ENCODE peak calls at places on chromosomes 11 and 22, in four cellular contexts. One of them, this sample, is unnamed.

GRCh38 chr11:86035164-86035563 is 33.7 kb downstream of the PICALM start:
- DNase-seq in psoas muscle: peak
- DNase-seq in heart right ventricle: no peak
- DNase-seq in epithelial cell of proximal tubule: no peak
- DNase-seq in this sample: no peak

GRCh38 chr11:113255096-113255495 is 59.3 kb upstream of the TTC12 start:
- DNase-seq in psoas muscle: no peak
- DNase-seq in heart right ventricle: no peak
- DNase-seq in epithelial cell of proximal tubule: no peak
- DNase-seq in this sample: no peak

GRCh38 chr11:47768090-47768620 is 1.0 kb upstream of the FNBP4 start:
- DNase-seq in psoas muscle: peak
- DNase-seq in heart right ventricle: peak
- DNase-seq in epithelial cell of proximal tubule: peak
- DNase-seq in this sample: peak

GRCh38 chr11:19777032-19777341 is 64.3 kb downstream of the NAV2 start:
- DNase-seq in psoas muscle: no peak
- DNase-seq in heart right ventricle: no peak
- DNase-seq in epithelial cell of proximal tubule: no peak
- DNase-seq in this sample: peak

GRCh38 chr11:11843233-11843632 is 1.5 kb downstream of the USP47 start:
- DNase-seq in psoas muscle: no peak
- DNase-seq in heart right ventricle: no peak
- DNase-seq in epithelial cell of proximal tubule: peak
- DNase-seq in this sample: peak

GRCh38 chr22:29702025-29702930 is 17.5 kb upstream of the CABP7 start:
- DNase-seq in psoas muscle: no peak
- DNase-seq in heart right ventricle: no peak
- DNase-seq in epithelial cell of proximal tubule: no peak
- DNase-seq in this sample: no peak

GRCh38 chr11:66068923-66069714 is 953 bp upstream of the PACS1 start:
- DNase-seq in psoas muscle: no peak
- DNase-seq in heart right ventricle: peak
- DNase-seq in epithelial cell of proximal tubule: peak
- DNase-seq in this sample: peak

GRCh38 chr11:57356179-57356757 is 18.1 kb downstream of the P2RX3 start:
- DNase-seq in psoas muscle: no peak
- DNase-seq in heart right ventricle: no peak
- DNase-seq in epithelial cell of proximal tubule: no peak
- DNase-seq in this sample: no peak

GRCh38 chr11:102010776-102011500 is 36.3 kb upstream of the CFAP300 start:
- DNase-seq in psoas muscle: peak
- DNase-seq in heart right ventricle: peak
- DNase-seq in epithelial cell of proximal tubule: peak
- DNase-seq in this sample: peak

GRCh38 chr11:102384419-102385052 is 37.5 kb downstream of the BIRC2 start:
- DNase-seq in psoas muscle: no peak
- DNase-seq in heart right ventricle: peak
- DNase-seq in epithelial cell of proximal tubule: no peak
- DNase-seq in this sample: no peak

GRCh38 chr11:65571940-65572339 is 398 bp upstream of the FAM89B start:
- DNase-seq in psoas muscle: no peak
- DNase-seq in heart right ventricle: no peak
- DNase-seq in epithelial cell of proximal tubule: no peak
- DNase-seq in this sample: peak

GRCh38 chr11:8030526-8031247 is 43.5 kb downstream of the EIF3F start:
- DNase-seq in psoas muscle: no peak
- DNase-seq in heart right ventricle: no peak
- DNase-seq in epithelial cell of proximal tubule: no peak
- DNase-seq in this sample: no peak

GRCh38 chr11:128704517-128704916 is 10.6 kb downstream of the FLI1 start:
- DNase-seq in psoas muscle: no peak
- DNase-seq in heart right ventricle: no peak
- DNase-seq in epithelial cell of proximal tubule: no peak
- DNase-seq in this sample: no peak

GRCh38 chr11:74269161-74269809 is 42.2 kb downstream of the P4HA3 start:
- DNase-seq in psoas muscle: no peak
- DNase-seq in heart right ventricle: no peak
- DNase-seq in epithelial cell of proximal tubule: no peak
- DNase-seq in this sample: peak

GRCh38 chr11:65355013-65355775 is 643 bp downstream of the TIGD3 start:
- DNase-seq in psoas muscle: peak
- DNase-seq in heart right ventricle: peak
- DNase-seq in epithelial cell of proximal tubule: no peak
- DNase-seq in this sample: peak

GRCh38 chr22:49934891-49935557 is 16.6 kb downstream of the CRELD2 start:
- DNase-seq in psoas muscle: peak
- DNase-seq in heart right ventricle: peak
- DNase-seq in epithelial cell of proximal tubule: no peak
- DNase-seq in this sample: peak

GRCh38 chr11:3626250-3626960 is 15.4 kb downstream of the ART5 start:
- DNase-seq in psoas muscle: peak
- DNase-seq in heart right ventricle: peak
- DNase-seq in epithelial cell of proximal tubule: no peak
- DNase-seq in this sample: no peak

GRCh38 chr11:27331984-27332383 is 31.0 kb downstream of the CCDC34 start:
- DNase-seq in psoas muscle: no peak
- DNase-seq in heart right ventricle: no peak
- DNase-seq in epithelial cell of proximal tubule: no peak
- DNase-seq in this sample: peak

GRCh38 chr11:65133724-65134123 is 595 bp downstream of the SYVN1 start:
- DNase-seq in psoas muscle: peak
- DNase-seq in heart right ventricle: peak
- DNase-seq in epithelial cell of proximal tubule: no peak
- DNase-seq in this sample: peak

GRCh38 chr11:124586247-124586860 is 16.6 kb downstream of the OR8A1 start:
- DNase-seq in psoas muscle: peak
- DNase-seq in heart right ventricle: peak
- DNase-seq in epithelial cell of proximal tubule: no peak
- DNase-seq in this sample: peak

GRCh38 chr11:99522467-99523173 is 501.9 kb downstream of the CNTN5 start:
- DNase-seq in psoas muscle: no peak
- DNase-seq in heart right ventricle: no peak
- DNase-seq in epithelial cell of proximal tubule: no peak
- DNase-seq in this sample: no peak

GRCh38 chr11:68990995-68991780 is 10.4 kb upstream of the MRGPRD start:
- DNase-seq in psoas muscle: peak
- DNase-seq in heart right ventricle: no peak
- DNase-seq in epithelial cell of proximal tubule: no peak
- DNase-seq in this sample: no peak

GRCh38 chr11:15636520-15637065 is 521.9 kb downstream of the INSC start:
- DNase-seq in psoas muscle: no peak
- DNase-seq in heart right ventricle: no peak
- DNase-seq in epithelial cell of proximal tubule: no peak
- DNase-seq in this sample: no peak

GRCh38 chr11:110474578-110474977 is 44.8 kb downstream of the FDX1 start:
- DNase-seq in psoas muscle: no peak
- DNase-seq in heart right ventricle: no peak
- DNase-seq in epithelial cell of proximal tubule: no peak
- DNase-seq in this sample: no peak

GRCh38 chr22:19871023-19871844 is 16.6 kb upstream of the GNB1L start:
- DNase-seq in psoas muscle: no peak
- DNase-seq in heart right ventricle: no peak
- DNase-seq in epithelial cell of proximal tubule: no peak
- DNase-seq in this sample: no peak

GRCh38 chr11:2151500-2152257 is 9.3 kb downstream of the INS start:
- DNase-seq in psoas muscle: peak
- DNase-seq in heart right ventricle: peak
- DNase-seq in epithelial cell of proximal tubule: no peak
- DNase-seq in this sample: peak
- H3K4me3 ChIP-seq in psoas muscle: no peak
- H3K4me3 ChIP-seq in heart right ventricle: no peak
- H3K4me3 ChIP-seq in epithelial cell of proximal tubule: no peak
- H3K4me3 ChIP-seq in this sample: no peak

GRCh38 chr11:119583585-119583984 is 145.4 kb downstream of the NECTIN1 start:
- DNase-seq in psoas muscle: no peak
- DNase-seq in heart right ventricle: no peak
- DNase-seq in epithelial cell of proximal tubule: no peak
- DNase-seq in this sample: no peak
- TF ChIP-seq CTCF in psoas muscle: no peak
- TF ChIP-seq CTCF in heart right ventricle: no peak
- TF ChIP-seq CTCF in epithelial cell of proximal tubule: peak
- TF ChIP-seq CTCF in this sample: peak

GRCh38 chr11:106690923-106691322 is 327.4 kb downstream of the GUCY1A2 start:
- DNase-seq in psoas muscle: no peak
- DNase-seq in heart right ventricle: no peak
- DNase-seq in epithelial cell of proximal tubule: no peak
- DNase-seq in this sample: no peak

GRCh38 chr11:106697058-106697457 is 321.2 kb downstream of the GUCY1A2 start:
- DNase-seq in psoas muscle: no peak
- DNase-seq in heart right ventricle: no peak
- DNase-seq in epithelial cell of proximal tubule: peak
- DNase-seq in this sample: peak

GRCh38 chr11:106691807-106692365 is 326.4 kb downstream of the GUCY1A2 start:
- DNase-seq in psoas muscle: no peak
- DNase-seq in heart right ventricle: no peak
- DNase-seq in epithelial cell of proximal tubule: no peak
- DNase-seq in this sample: no peak

GRCh38 chr11:106695506-106695905 is 322.8 kb downstream of the GUCY1A2 start:
- DNase-seq in psoas muscle: no peak
- DNase-seq in heart right ventricle: no peak
- DNase-seq in epithelial cell of proximal tubule: peak
- DNase-seq in this sample: peak

DNA sequence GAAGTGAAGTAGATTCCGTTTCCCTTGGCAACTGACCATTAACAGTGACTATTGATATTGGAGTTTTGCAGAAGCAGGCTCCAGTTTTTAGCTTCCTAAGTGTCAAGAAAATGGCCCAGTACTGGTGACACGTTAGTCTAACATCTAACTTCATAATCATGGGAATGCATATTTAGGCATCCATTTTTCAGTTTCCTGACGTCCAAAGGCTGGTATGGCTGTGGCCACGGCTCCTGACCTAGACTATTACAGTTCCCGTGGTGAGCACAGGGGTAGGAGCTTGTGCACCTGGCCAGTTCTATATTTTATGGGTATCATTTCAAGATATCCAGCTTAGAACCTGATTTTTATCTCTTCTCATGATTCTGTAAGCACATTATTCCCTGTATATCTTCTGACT is 323.8 kb downstream of the GUCY1A2 start:
- DNase-seq in psoas muscle: no peak
- DNase-seq in heart right ventricle: no peak
- DNase-seq in epithelial cell of proximal tubule: no peak
- DNase-seq in this sample: no peak
- H3K4me3 ChIP-seq in psoas muscle: no peak
- H3K4me3 ChIP-seq in heart right ventricle: no peak
- H3K4me3 ChIP-seq in epithelial cell of proximal tubule: no peak
- H3K4me3 ChIP-seq in this sample: no peak

GRCh38 chr11:63922673-63923192 is 5.8 kb upstream of the RCOR2 start:
- DNase-seq in psoas muscle: no peak
- DNase-seq in heart right ventricle: no peak
- DNase-seq in epithelial cell of proximal tubule: no peak
- DNase-seq in this sample: no peak

GRCh38 chr11:63919267-63920125 is 2.5 kb upstream of the RCOR2 start:
- DNase-seq in psoas muscle: peak
- DNase-seq in heart right ventricle: peak
- DNase-seq in epithelial cell of proximal tubule: no peak
- DNase-seq in this sample: no peak

GRCh38 chr11:63920126-63920869 is 3.3 kb upstream of the RCOR2 start:
- DNase-seq in psoas muscle: peak
- DNase-seq in heart right ventricle: peak
- DNase-seq in epithelial cell of proximal tubule: no peak
- DNase-seq in this sample: peak

GRCh38 chr11:63918576-63919171 is 1.7 kb upstream of the RCOR2 start:
- DNase-seq in psoas muscle: peak
- DNase-seq in heart right ventricle: peak
- DNase-seq in epithelial cell of proximal tubule: no peak
- DNase-seq in this sample: no peak

DNA sequence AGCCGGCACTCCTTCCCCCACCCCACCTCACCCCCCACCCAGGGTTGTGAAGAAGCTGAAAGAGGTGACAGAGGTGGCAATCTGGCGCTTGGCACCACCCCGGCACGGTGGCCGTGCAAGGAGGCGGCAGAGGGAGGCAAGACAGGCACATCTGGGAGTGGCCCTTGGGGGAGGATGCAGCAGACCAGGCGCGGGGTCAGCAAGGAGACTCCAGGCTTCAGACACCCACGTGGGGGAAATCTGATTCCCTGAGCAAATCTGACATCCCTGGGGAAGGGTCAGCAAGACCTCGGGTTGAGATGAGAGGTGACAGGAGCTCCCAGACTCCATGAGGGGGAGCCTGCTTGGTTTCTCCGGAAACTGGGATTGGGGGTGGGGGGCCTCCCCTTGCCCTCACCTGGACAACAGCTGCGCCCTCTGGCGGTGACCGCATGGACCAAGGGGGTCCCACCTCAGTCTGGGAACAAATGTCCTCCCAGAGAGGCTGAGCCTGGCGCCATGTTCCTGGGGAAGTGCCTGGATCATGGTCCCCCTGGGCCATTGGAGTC is 4.0 kb upstream of the RCOR2 start:
- DNase-seq in psoas muscle: no peak
- DNase-seq in heart right ventricle: peak
- DNase-seq in epithelial cell of proximal tubule: no peak
- DNase-seq in this sample: no peak
- TF ChIP-seq CTCF in psoas muscle: peak
- TF ChIP-seq CTCF in heart right ventricle: peak
- TF ChIP-seq CTCF in epithelial cell of proximal tubule: peak
- TF ChIP-seq CTCF in this sample: peak

GRCh38 chr11:45158891-45159605 is 12.6 kb downstream of the PRDM11 start:
- DNase-seq in psoas muscle: no peak
- DNase-seq in heart right ventricle: no peak
- DNase-seq in epithelial cell of proximal tubule: no peak
- DNase-seq in this sample: no peak
- H3K4me3 ChIP-seq in psoas muscle: no peak
- H3K4me3 ChIP-seq in heart right ventricle: no peak
- H3K4me3 ChIP-seq in epithelial cell of proximal tubule: no peak
- H3K4me3 ChIP-seq in this sample: no peak

This sample was measured in cardiac fibroblast.